ENCODE peak calls at places on chromosomes 5 and 9, in ten cellular contexts. R, L, E, O, C, U, S, B, H and I are unnamed samples.

GRCh38 chr5:153153086-153153485 is 337.4 kb upstream of the GRIA1 start:
- DNase-seq in R (peak; percentile 85), L (no peak), E (peak; percentile 38), O (no peak), C (no peak), U (no peak), S (no peak), B (no peak), H (no peak), I (no peak)

GRCh38 chr5:138469540-138470321 is 4.5 kb downstream of the EGR1 start:
- DNase-seq in R (peak; percentile 84), L (no peak), E (no peak), O (no peak), C (no peak), U (no peak), S (no peak), B (no peak), H (no peak), I (no peak)

GRCh38 chr9:81848472-81848871 is 79.8 kb upstream of the SPATA31D4 start:
- DNase-seq in R (peak; percentile 80), L (no peak), E (peak; percentile 25), O (no peak), C (no peak), U (peak; percentile 7), S (no peak), B (no peak), H (no peak), I (no peak)

GRCh38 chr9:12652973-12653372 is 40.2 kb upstream of the TYRP1 start:
- DNase-seq in R (no peak), L (no peak), E (no peak), O (no peak), C (no peak), U (no peak), S (no peak), B (no peak), H (no peak), I (no peak)

GRCh38 chr5:174374206-174374605 is 328.7 kb downstream of the NSG2 start:
- DNase-seq in R (no peak), L (no peak), E (no peak), O (no peak), C (no peak), U (no peak), S (no peak), B (no peak), H (no peak), I (no peak)

GRCh38 chr5:118554991-118555390 is 433.4 kb downstream of the DTWD2 start:
- DNase-seq in R (no peak), L (no peak), E (no peak), O (no peak), C (no peak), U (no peak), S (no peak), B (no peak), H (no peak), I (no peak)

GRCh38 chr9:128504485-128505413 is at the start of gene GLE1:
- DNase-seq in R (peak; percentile 90), L (peak; percentile 97), E (peak; percentile 83), O (peak; percentile 95), C (peak; percentile 90), U (peak; percentile 82), S (peak; percentile 98), B (peak; percentile 82), H (peak; percentile 96), I (peak; percentile 96)

GRCh38 chr5:142239394-142240159 is 85.2 kb downstream of the SPRY4 start:
- DNase-seq in R (no peak), L (no peak), E (no peak), O (no peak), C (no peak), U (no peak), S (no peak), B (no peak), H (no peak), I (no peak)